ENCODE peak calls at places on chromosomes 16 and 17, in seven cellular contexts. L is HT1080, M is putamen, N is NCI-H345, K is non-pigmented ciliary epithelial cell, X is SIG-M5, G is HEK293T. T is an unnamed sample.

GRCh38 chr17:16516594-16517018 is 24.6 kb upstream of the LRRC75A start:
- DNase-seq in L (peak; percentile 73), M (peak; percentile 70), N (peak; percentile 47), K (peak; percentile 43), X (no peak), G (peak; percentile 52), T (peak; percentile 8)

GRCh38 chr16:54432481-54433229 is 146.1 kb upstream of the IRX3 start:
- DNase-seq in L (no peak), M (peak; percentile 16), N (no peak), K (no peak), X (no peak), G (no peak), T (no peak)

GRCh38 chr16:11253009-11253994 is 2.7 kb downstream of the SOCS1 start:
- DNase-seq in L (no peak), M (no peak), N (no peak), K (no peak), X (no peak), G (no peak), T (no peak)

GRCh38 chr17:39925282-39926134 is 1.9 kb downstream of the ORMDL3 start:
- DNase-seq in L (no peak), M (no peak), N (no peak), K (no peak), X (no peak), G (no peak), T (peak; percentile 51)

GRCh38 chr16:25922438-25922837 is 230.7 kb downstream of the HS3ST4 start:
- DNase-seq in L (no peak), M (no peak), N (no peak), K (no peak), X (no peak), G (no peak), T (no peak)

GRCh38 chr16:13099822-13100221 is 198.4 kb downstream of the SHISA9 start:
- DNase-seq in L (no peak), M (no peak), N (no peak), K (no peak), X (no peak), G (no peak), T (no peak)

GRCh38 chr16:25228372-25228771 is 11.6 kb downstream of the AQP8 start:
- DNase-seq in L (no peak), M (no peak), N (no peak), K (no peak), X (no peak), G (no peak), T (no peak)

GRCh38 chr17:81440511-81441244 is 45.4 kb downstream of the BAHCC1 start:
- DNase-seq in L (peak; percentile 50), M (no peak), N (peak; percentile 16), K (no peak), X (no peak), G (peak; percentile 88), T (peak; percentile 83)

GRCh38 chr16:46822270-46822669 is 8.7 kb downstream of the C16orf87 start:
- DNase-seq in L (peak; percentile 15), M (peak; percentile 73), N (no peak), K (peak; percentile 70), X (no peak), G (no peak), T (no peak)

GRCh38 chr17:11039342-11039741 is 201.5 kb upstream of the PIRT start:
- DNase-seq in L (no peak), M (peak; percentile 24), N (no peak), K (no peak), X (no peak), G (no peak), T (no peak)

GRCh38 chr16:53053967-53054669 is 673 bp upstream of the CHD9 start:
- DNase-seq in L (no peak), M (no peak), N (no peak), K (no peak), X (peak; percentile 15), G (no peak), T (peak; percentile 24)

GRCh38 chr17:8091033-8091687 is 3.6 kb upstream of the ALOX12B start:
- DNase-seq in L (no peak), M (no peak), N (no peak), K (no peak), X (no peak), G (no peak), T (no peak)

GRCh38 chr17:57266842-57267241 is 10.5 kb downstream of the MSI2 start:
- DNase-seq in L (no peak), M (no peak), N (no peak), K (no peak), X (no peak), G (no peak), T (no peak)

GRCh38 chr17:40355123-40355803 is 9.3 kb downstream of the GJD3 start:
- DNase-seq in L (peak; percentile 62), M (peak; percentile 42), N (peak; percentile 20), K (no peak), X (no peak), G (peak; percentile 72), T (peak; percentile 90)

GRCh38 chr16:73955255-73955654 is 341.4 kb upstream of the PSMD7 start:
- DNase-seq in L (no peak), M (no peak), N (no peak), K (no peak), X (no peak), G (no peak), T (no peak)

GRCh38 chr17:46072998-46073397 is 73.9 kb downstream of the STH start:
- DNase-seq in L (peak; percentile 50), M (no peak), N (no peak), K (peak; percentile 35), X (no peak), G (no peak), T (no peak)

GRCh38 chr17:74063439-74063838 is 140.0 kb upstream of the RPL38 start:
- DNase-seq in L (no peak), M (no peak), N (no peak), K (no peak), X (no peak), G (no peak), T (no peak)

GRCh38 chr17:5757306-5757907 is 173.1 kb upstream of the NLRP1 start:
- DNase-seq in L (no peak), M (no peak), N (no peak), K (no peak), X (no peak), G (no peak), T (no peak)

GRCh38 chr17:73414171-73414955 is 102.6 kb upstream of the CDC42EP4 start:
- DNase-seq in L (no peak), M (no peak), N (no peak), K (no peak), X (no peak), G (no peak), T (no peak)

T was measured in BE2C.